ENCODE peak calls at places on chromosome 4, in six cellular contexts. R is NCI-H1436; B is endothelial cell; N is brain microvascular endothelial cell; Z is ACHN; V is activated CD8-positive, alpha-beta T cell treated with anti-CD3 and anti-CD28 coated beads for 36 hours. C is an unnamed sample.

GRCh38 chr4:7842384-7843279 is 97.0 kb downstream of the AFAP1 start:
- DNase-seq in V (no peak), Z (peak), B (no peak), R (no peak), N (peak), C (peak)

GRCh38 chr4:8761824-8762205 is 109.8 kb downstream of the HMX1 start:
- DNase-seq in Z (no peak), V (no peak), B (no peak), N (no peak), R (no peak), C (no peak)

GRCh38 chr4:124044330-124044729 is 647.7 kb downstream of the SPRY1 start:
- DNase-seq in B (no peak), R (no peak), V (no peak), N (no peak), Z (no peak), C (no peak)

GRCh38 chr4:86091201-86091600 is 268.7 kb downstream of the MAPK10 start:
- DNase-seq in N (no peak), B (no peak), V (no peak), Z (no peak), R (no peak), C (no peak)

GRCh38 chr4:18100657-18101056 is 79.1 kb upstream of the LCORL start:
- DNase-seq in Z (no peak), R (no peak), N (no peak), V (no peak), B (no peak), C (no peak)

GRCh38 chr4:130026185-130026584 is 930.2 kb downstream of the C4orf33 start:
- DNase-seq in R (peak), Z (no peak), B (no peak), V (no peak), N (no peak), C (no peak)

GRCh38 chr4:74098628-74098995 is 383 bp downstream of the CXCL2 start:
- DNase-seq in R (no peak), N (no peak), Z (no peak), B (no peak), V (peak), C (no peak)

GRCh38 chr4:158775091-158775651 is 6.3 kb downstream of the FNIP2 start:
- DNase-seq in V (no peak), N (peak), Z (peak), R (no peak), B (no peak), C (no peak)

GRCh38 chr4:174244441-174244840 is 39.0 kb downstream of the FBXO8 start:
- DNase-seq in V (no peak), R (no peak), B (no peak), N (no peak), Z (peak), C (peak)

GRCh38 chr4:179353791-179354190 is 1911.6 kb upstream of the AGA start:
- DNase-seq in N (no peak), V (no peak), Z (no peak), R (no peak), B (no peak), C (no peak)

GRCh38 chr4:27176400-27176799 is 315.8 kb downstream of the STIM2 start:
- DNase-seq in Z (peak), V (peak), R (peak), N (no peak), B (peak), C (peak)

GRCh38 chr4:109131559-109131958 is 170.9 kb downstream of the COL25A1 start:
- DNase-seq in V (no peak), R (no peak), B (no peak), N (no peak), Z (no peak), C (no peak)

GRCh38 chr4:8198906-8199593 is at the start of gene SH3TC1:
- DNase-seq in V (peak), B (peak), N (peak), R (peak), Z (peak), C (peak)

GRCh38 chr4:95165926-95166524 is 382.7 kb downstream of the UNC5C start:
- DNase-seq in B (peak), Z (peak), R (peak), N (peak), V (peak), C (peak)

GRCh38 chr4:37073226-37073840 is 171.2 kb upstream of the NWD2 start:
- DNase-seq in N (no peak), B (no peak), V (no peak), R (peak), Z (no peak), C (no peak)

GRCh38 chr4:22170353-22170752 is 221.8 kb upstream of the KCNIP4 start:
- DNase-seq in R (no peak), B (no peak), Z (peak), V (no peak), N (peak), C (peak)

GRCh38 chr4:182918791-182919302 is 1.7 kb upstream of the DCTD start:
- DNase-seq in R (no peak), B (no peak), V (peak), N (no peak), Z (no peak), C (no peak)